ENCODE peak calls at places on chromosomes 5 and 9, in ten cellular contexts. O is BJ; Y is WTC11; B is neural crest cell; W is endodermal cell; Z is SK-N-SH; H is HFF-Myc; U is CD4-positive, alpha-beta T cell; R is GM12878; C is GM12865. D is an unnamed sample.

GRCh38 chr5:26869781-26870180 is 168.6 kb downstream of the CDH9 start:
- DNase-seq in O (no peak), Y (no peak), B (no peak), W (no peak), Z (no peak), H (no peak), U (no peak), R (no peak), C (no peak), D (no peak)

GRCh38 chr9:12705738-12706391 is 12.7 kb downstream of the TYRP1 start:
- DNase-seq in O (no peak), Y (no peak), B (no peak), W (no peak), Z (no peak), H (no peak), U (no peak), R (no peak), C (no peak), D (no peak)

GRCh38 chr5:134604908-134605307 is 27.7 kb downstream of the SAR1B start:
- DNase-seq in O (no peak), Y (no peak), B (no peak), W (no peak), Z (no peak), H (no peak), U (no peak), R (no peak), C (peak), D (no peak)

GRCh38 chr9:135183069-135183468 is 95.6 kb downstream of the OLFM1 start:
- DNase-seq in O (no peak), Y (no peak), B (no peak), W (no peak), Z (no peak), H (no peak), U (no peak), R (no peak), C (no peak), D (no peak)

GRCh38 chr5:72144762-72145161 is 37.5 kb downstream of the MAP1B start:
- DNase-seq in O (no peak), Y (no peak), B (no peak), W (no peak), Z (no peak), H (no peak), U (no peak), R (no peak), C (no peak), D (no peak)

GRCh38 chr9:124239249-124240073 is 18.3 kb upstream of the NEK6 start:
- DNase-seq in O (no peak), Y (no peak), B (no peak), W (peak), Z (no peak), H (no peak), U (no peak), R (peak), C (peak), D (no peak)

GRCh38 chr5:62395210-62395950 is 8.3 kb downstream of the DIMT1 start:
- DNase-seq in O (no peak), Y (no peak), B (no peak), W (no peak), Z (no peak), H (no peak), U (no peak), R (no peak), C (no peak), D (no peak)

GRCh38 chr9:134923466-134923865 is 5.8 kb upstream of the FCN1 start:
- DNase-seq in O (no peak), Y (no peak), B (no peak), W (no peak), Z (no peak), H (no peak), U (no peak), R (no peak), C (no peak), D (no peak)

GRCh38 chr9:121852646-121853616 is 201.5 kb downstream of the DAB2IP start:
- DNase-seq in O (no peak), Y (no peak), B (no peak), W (no peak), Z (no peak), H (no peak), U (no peak), R (no peak), C (no peak), D (no peak)

GRCh38 chr5:168874713-168875380 is 295.7 kb upstream of the PANK3 start:
- DNase-seq in O (no peak), Y (no peak), B (peak), W (no peak), Z (no peak), H (no peak), U (no peak), R (no peak), C (no peak), D (no peak)

GRCh38 chr5:132100672-132101261 is 27.2 kb downstream of the CSF2 start:
- DNase-seq in O (no peak), Y (no peak), B (no peak), W (peak), Z (no peak), H (no peak), U (no peak), R (peak), C (peak), D (no peak)

GRCh38 chr9:104944356-104944755 is 16.4 kb upstream of the ABCA1 start:
- DNase-seq in O (no peak), Y (no peak), B (no peak), W (no peak), Z (no peak), H (no peak), U (no peak), R (no peak), C (no peak), D (no peak)

GRCh38 chr5:142748132-142748531 is 22.0 kb upstream of the ARHGAP26 start:
- DNase-seq in O (no peak), Y (no peak), B (no peak), W (no peak), Z (no peak), H (no peak), U (no peak), R (no peak), C (no peak), D (no peak)

GRCh38 chr9:37679649-37680402 is 29.1 kb downstream of the FRMPD1 start:
- DNase-seq in O (no peak), Y (no peak), B (no peak), W (no peak), Z (peak), H (no peak), U (no peak), R (no peak), C (no peak), D (no peak)

GRCh38 chr9:95349109-95350038 is 31.9 kb upstream of the FANCC start:
- DNase-seq in O (no peak), Y (peak), B (no peak), W (peak), Z (no peak), H (no peak), U (no peak), R (no peak), C (no peak), D (peak)

GRCh38 chr9:38047301-38048251 is 21.5 kb downstream of the SHB start:
- DNase-seq in O (no peak), Y (peak), B (peak), W (peak), Z (no peak), H (peak), U (no peak), R (no peak), C (no peak), D (no peak)

GRCh38 chr5:180332051-180332517 is 21.1 kb downstream of the GFPT2 start:
- DNase-seq in O (no peak), Y (peak), B (no peak), W (peak), Z (peak), H (no peak), U (no peak), R (no peak), C (no peak), D (no peak)
- TF ChIP-seq CTCF in O (peak), Y (no peak), B (peak), W (peak), Z (no peak), H (peak), U (no peak), R (no peak), C (no peak), D (peak)

GRCh38 chr9:83980395-83981125 is at the start of gene RMI1:
- DNase-seq in O (peak), Y (peak), B (peak), W (peak), Z (peak), H (peak), U (peak), R (peak), C (peak), D (peak)
- TF ChIP-seq CTCF in O (peak), Y (no peak), B (no peak), W (no peak), Z (peak), H (no peak), U (no peak), R (peak), C (no peak), D (no peak)

DNA sequence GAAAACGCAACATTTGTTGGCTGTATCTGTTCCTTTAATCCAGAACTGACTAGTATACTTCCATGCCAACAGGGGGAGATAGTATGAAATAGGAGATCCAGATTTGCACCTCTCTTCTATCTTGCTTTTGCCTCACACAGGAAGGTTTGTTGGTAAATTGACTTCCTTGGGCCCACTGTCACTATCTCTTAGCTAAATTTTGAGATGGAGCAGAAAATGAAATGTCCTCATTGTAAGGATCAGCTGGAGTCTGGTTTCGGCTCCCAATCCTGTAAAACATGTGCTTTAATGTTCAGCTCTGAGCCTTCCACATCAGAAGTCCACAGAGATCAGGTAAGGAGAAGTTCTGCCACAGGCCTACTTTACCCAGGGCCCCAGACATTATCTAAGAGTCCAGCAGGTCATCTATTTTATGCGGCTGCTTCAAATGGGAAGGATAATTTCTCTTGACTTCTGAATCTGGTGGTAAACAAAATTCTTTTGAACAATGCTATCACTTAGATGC is 176.8 kb downstream of the FER start:
- DNase-seq in O (no peak), Y (no peak), B (no peak), W (no peak), Z (no peak), H (no peak), U (no peak), R (no peak), C (peak), D (no peak)
- TF ChIP-seq CTCF in O (no peak), Y (no peak), B (peak), W (peak), Z (peak), H (peak), U (no peak), R (no peak), C (no peak), D (peak)

DNA sequence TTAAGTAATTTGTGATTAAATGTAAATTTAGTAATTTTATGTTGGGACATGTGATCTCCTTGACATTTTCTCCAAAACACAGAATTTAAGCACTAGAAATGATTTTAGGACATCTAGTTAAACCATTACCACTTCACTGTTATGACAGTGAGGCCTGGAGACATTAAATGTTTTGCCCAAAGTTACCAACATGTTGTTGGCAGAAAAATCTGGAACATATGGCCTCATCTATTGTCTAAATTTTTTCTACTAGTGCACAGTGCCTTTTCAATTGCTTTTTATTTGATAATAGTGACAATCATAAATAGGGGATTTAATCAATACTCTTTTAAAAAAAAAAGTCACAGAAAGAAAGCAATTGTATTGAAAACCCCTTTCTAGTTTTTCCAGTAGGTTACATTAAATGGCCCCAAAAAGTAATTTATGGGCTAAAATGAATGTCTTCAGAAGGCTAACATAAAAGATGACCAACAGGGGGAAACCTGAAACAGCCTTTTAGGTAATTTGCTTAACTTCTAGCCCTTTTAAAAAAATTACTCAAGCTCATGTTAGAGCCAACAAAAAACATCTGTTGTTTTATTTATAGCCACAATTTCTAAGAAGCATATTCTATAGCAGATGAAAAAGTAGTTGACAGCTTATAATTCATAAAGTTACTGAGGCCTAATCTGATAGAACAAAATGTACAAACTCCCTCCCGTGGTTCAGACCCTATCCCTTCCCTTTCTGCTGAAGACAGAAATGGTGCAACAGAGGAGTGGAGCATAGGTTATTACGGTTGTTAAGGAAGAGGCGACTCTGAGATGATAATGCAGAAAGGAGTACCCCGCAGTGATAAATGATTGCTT is 45.8 kb downstream of the PIK3R1 start:
- DNase-seq in O (no peak), Y (no peak), B (no peak), W (no peak), Z (no peak), H (no peak), U (no peak), R (no peak), C (no peak), D (no peak)
- TF ChIP-seq CTCF in O (peak), Y (no peak), B (no peak), W (peak), Z (peak), H (no peak), U (no peak), R (peak), C (no peak), D (peak)

DNA sequence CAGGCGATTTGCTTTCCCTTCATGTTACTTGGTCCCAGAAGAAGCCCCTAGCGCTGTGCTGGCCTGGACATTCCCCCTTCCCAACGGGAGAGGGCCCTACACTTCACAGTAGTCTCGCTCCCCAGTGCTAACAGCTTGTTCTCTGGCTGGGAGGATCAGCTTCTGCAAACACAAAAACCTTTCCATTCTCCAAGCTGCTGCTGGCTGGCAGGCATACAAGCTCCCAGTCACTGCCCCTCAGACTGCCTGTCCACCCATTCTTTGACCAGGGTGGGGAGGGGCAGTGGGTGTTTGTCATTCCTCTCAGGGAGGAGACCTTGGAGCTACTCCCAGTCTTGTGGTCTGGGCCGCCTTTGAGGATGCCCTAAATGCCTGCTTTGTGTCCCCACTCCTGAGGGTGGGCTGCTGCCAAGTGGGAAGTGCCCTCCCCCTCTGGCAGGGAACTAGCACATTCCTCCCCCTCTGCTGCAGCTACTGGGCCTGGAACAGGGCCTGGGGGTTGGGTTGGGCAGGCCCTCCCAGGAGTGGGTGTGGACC is 20.8 kb downstream of the ENHO start:
- DNase-seq in O (peak), Y (peak), B (no peak), W (peak), Z (no peak), H (no peak), U (no peak), R (no peak), C (no peak), D (no peak)
- TF ChIP-seq CTCF in O (peak), Y (no peak), B (no peak), W (peak), Z (no peak), H (no peak), U (no peak), R (no peak), C (no peak), D (peak)

DNA sequence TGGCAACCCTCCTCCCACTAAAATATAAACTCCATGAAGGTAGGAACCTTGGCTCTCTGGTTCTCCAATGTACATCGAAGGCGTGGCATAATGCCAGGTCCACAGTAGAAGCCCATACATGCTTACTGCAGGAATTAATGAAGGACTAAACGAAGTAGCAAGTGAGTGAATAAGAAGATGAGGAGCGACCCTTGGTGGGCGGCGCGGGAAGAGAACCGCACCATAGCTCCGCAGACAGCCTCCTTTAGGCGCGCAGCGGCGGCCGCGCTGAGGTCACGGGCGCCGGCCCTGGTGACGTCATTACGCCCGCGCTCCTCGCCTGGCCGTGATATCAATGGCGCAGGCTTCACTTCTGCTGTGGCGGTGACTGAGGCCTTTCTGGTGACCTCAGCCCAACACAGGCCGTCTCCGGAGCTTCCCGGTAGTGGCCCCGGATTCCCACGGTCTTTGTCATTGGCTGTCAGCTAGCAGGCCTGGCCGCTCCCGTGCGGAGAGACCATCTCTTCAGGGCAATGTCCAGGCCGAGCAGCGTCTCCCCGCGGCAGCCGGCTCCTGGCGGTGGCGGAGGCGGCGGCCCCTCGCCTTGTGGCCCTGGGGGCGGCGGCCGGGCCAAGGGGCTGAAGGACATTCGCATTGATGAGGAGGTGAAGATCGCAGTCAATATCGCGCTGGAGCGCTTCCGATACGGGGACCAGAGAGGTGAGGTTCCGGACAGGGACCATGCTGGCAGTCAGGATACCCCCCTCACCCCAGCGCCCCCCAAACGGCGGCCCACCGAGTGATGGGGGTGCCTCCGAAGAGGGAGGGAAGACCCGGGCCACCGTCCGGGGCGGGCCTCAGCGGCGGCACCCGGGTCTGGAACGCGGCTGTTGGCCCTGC is at the start of gene YTHDC2:
- DNase-seq in O (peak), Y (peak), B (peak), W (peak), Z (peak), H (peak), U (peak), R (peak), C (peak), D (peak)
- TF ChIP-seq CTCF in O (peak), Y (no peak), B (peak), W (peak), Z (peak), H (peak), U (peak), R (peak), C (peak), D (peak)

GRCh38 chr9:114506082-114506390 is 763 bp upstream of the WHRN start:
- DNase-seq in O (no peak), Y (no peak), B (no peak), W (no peak), Z (no peak), H (no peak), U (no peak), R (no peak), C (no peak), D (no peak)

GRCh38 chr9:114507726-114508125 is 2.5 kb upstream of the WHRN start:
- DNase-seq in O (no peak), Y (no peak), B (no peak), W (no peak), Z (no peak), H (no peak), U (no peak), R (no peak), C (peak), D (no peak)

GRCh38 chr9:114503522-114504340 is 1.5 kb downstream of the WHRN start:
- DNase-seq in O (no peak), Y (no peak), B (no peak), W (no peak), Z (no peak), H (no peak), U (no peak), R (no peak), C (no peak), D (no peak)

GRCh38 chr9:114504341-114505186 is 709 bp downstream of the WHRN start:
- DNase-seq in O (no peak), Y (peak), B (peak), W (peak), Z (peak), H (no peak), U (peak), R (no peak), C (no peak), D (peak)

DNA sequence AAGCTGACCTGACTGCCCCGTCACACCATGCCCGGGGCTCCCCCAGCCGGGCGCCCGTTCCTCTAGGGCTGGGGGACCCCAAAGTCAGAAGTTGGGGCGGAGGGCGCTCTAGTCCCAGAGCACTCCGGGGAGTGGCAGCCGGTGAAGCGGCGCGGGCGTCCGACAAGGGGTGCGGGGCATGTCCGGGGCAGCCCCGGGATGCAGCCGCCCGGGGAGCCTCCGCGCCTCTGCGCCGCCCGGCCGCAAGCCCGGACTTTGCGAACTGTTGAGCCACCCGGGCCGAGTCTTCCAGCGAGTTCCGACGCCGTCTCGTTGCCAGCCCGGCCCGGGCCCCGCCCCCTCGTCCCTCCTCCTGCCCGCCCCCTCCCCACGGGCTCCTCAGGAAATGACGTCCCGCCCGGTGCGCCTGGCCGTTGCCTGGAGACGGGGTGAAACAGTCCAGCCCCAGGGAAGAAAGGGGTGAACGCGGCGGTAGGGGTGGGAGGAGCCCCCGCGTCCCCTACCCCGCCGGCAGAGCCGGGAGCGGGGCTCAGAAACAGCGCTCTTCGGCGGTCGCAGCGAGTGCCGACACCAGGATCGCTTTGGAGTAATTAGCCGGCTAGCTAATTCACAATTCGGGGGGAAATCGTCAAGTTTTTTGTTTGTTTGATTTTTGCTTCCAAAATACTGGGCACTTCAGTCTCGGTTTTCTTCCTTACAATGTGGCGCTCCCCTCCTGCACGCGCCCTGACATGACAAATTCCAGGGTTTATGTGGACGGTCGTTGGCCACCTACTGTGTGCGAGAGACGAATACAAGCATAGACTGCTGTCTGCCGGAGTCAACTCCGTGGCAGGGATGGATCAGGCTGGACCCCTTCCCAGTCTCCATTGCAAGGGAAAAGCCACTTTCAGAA is at the start of gene WHRN:
- DNase-seq in O (no peak), Y (peak), B (peak), W (peak), Z (peak), H (peak), U (peak), R (no peak), C (peak), D (peak)
- TF ChIP-seq CTCF in O (no peak), Y (no peak), B (no peak), W (no peak), Z (no peak), H (no peak), U (no peak), R (no peak), C (no peak), D (no peak)

D was measured in progenitor cell of endocrine pancreas.